ENCODE peak calls at places on chromosomes 3 and 15, in seven cellular contexts. X is WERI-Rb-1; H is body of pancreas; G is CD8-positive, alpha-beta T cell; V is tibial nerve; M is SJCRH30; K is CD8-positive, alpha-beta memory T cell. I is an unnamed sample.

GRCh38 chr3:174094671-174095070 is 697.1 kb downstream of the NLGN1 start:
- DNase-seq in V (no peak), K (no peak), H (no peak), X (no peak), G (no peak), M (no peak), I (no peak)

GRCh38 chr3:149638401-149639092 is 19.3 kb downstream of the WWTR1 start:
- DNase-seq in M (no peak), G (no peak), H (peak), X (no peak), V (peak), K (no peak), I (no peak)

GRCh38 chr15:94119923-94120775 is 111.2 kb upstream of the MCTP2 start:
- DNase-seq in M (peak), K (peak), X (peak), G (peak), V (peak), H (peak), I (peak)

GRCh38 chr3:123379041-123379830 is 69.7 kb downstream of the ADCY5 start:
- DNase-seq in K (no peak), H (no peak), V (no peak), G (no peak), X (no peak), M (no peak), I (no peak)

GRCh38 chr3:136311971-136312370 is 61.8 kb downstream of the PCCB start:
- DNase-seq in H (no peak), X (no peak), V (no peak), G (no peak), K (no peak), M (no peak), I (no peak)

GRCh38 chr3:135082706-135083105 is 287.6 kb downstream of the EPHB1 start:
- DNase-seq in V (no peak), G (no peak), X (no peak), H (no peak), M (no peak), K (no peak), I (no peak)

GRCh38 chr3:14918356-14918860 is 29.0 kb upstream of the NR2C2 start:
- DNase-seq in G (no peak), V (no peak), H (no peak), X (no peak), K (no peak), M (no peak), I (no peak)

GRCh38 chr15:72835289-72835890 is 51.8 kb upstream of the ADPGK start:
- DNase-seq in X (peak), H (peak), K (no peak), M (peak), V (no peak), G (no peak), I (peak)

GRCh38 chr3:127953092-127953491 is 38.1 kb downstream of the KBTBD12 start:
- DNase-seq in V (no peak), K (no peak), H (no peak), G (no peak), M (no peak), X (no peak), I (no peak)

GRCh38 chr3:138089091-138089490 is 26.3 kb downstream of the DZIP1L start:
- DNase-seq in M (no peak), G (no peak), X (no peak), K (no peak), H (no peak), V (no peak), I (no peak)

GRCh38 chr3:52633786-52634185 is 51.9 kb downstream of the PBRM1 start:
- DNase-seq in G (no peak), K (no peak), V (no peak), M (no peak), H (no peak), X (no peak), I (no peak)

GRCh38 chr3:177448987-177449975 is 252.0 kb upstream of the TBL1XR1 start:
- DNase-seq in M (peak), K (no peak), X (no peak), H (no peak), V (no peak), G (no peak), I (no peak)

GRCh38 chr3:193572426-193572908 is 17.8 kb upstream of the ATP13A4 start:
- DNase-seq in M (peak), H (peak), X (peak), G (peak), V (peak), K (no peak), I (no peak)

GRCh38 chr3:50708620-50709019 is 33.9 kb downstream of the DOCK3 start:
- DNase-seq in H (peak), G (no peak), M (peak), X (no peak), K (no peak), V (no peak), I (no peak)

GRCh38 chr15:29934251-29934650 is 112.0 kb upstream of the TJP1 start:
- DNase-seq in K (no peak), M (no peak), V (no peak), G (no peak), H (no peak), X (no peak), I (no peak)

GRCh38 chr15:50250789-50251394 is 14.6 kb downstream of the HDC start:
- DNase-seq in X (peak), K (no peak), V (no peak), H (no peak), M (no peak), G (no peak), I (no peak)

GRCh38 chr15:47184405-47185221 is 532.7 kb upstream of the SEMA6D start:
- DNase-seq in M (no peak), V (no peak), G (no peak), H (peak), X (peak), K (no peak), I (no peak)

GRCh38 chr15:78384651-78385050 is 44.5 kb downstream of the CRABP1 start:
- DNase-seq in M (no peak), X (no peak), V (no peak), K (no peak), H (no peak), G (no peak), I (no peak)

DNA sequence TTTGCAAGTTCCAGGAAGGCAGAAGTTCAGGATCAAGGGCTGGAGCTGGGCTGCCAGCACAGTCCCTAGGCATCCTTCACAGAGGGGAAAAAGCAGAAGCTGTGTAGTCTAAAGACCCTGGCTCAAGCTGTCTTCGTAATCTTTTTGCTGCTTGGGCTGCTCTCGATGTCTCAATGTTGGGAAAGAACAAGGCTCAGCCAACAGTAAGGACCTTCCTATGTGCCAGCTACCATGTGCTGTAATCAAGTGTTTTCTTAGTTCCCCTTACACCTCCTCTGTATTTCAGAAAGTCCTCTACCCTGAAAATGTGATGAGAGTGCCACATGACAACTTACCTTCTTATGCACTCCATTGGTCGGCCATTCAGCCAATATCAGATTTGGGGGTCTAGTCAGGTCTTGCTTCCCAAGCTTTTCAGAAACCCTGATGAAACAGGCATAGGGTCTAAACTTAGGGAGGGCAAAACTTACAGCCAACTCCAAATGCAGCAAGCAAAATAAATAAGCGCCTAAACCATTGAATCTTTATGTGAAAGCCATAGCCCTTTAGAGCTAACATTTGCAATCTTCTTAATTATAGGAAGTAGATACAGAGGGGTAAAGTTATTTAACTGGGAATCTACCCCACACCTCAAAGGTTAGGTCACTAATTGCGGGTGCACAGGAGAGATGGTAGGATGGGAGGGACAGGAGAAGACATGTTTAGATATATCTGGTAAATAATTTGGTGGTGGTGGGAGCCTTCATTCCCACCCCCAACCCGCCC is 1.2 kb upstream of the EDEM1 start:
- DNase-seq in G (no peak), M (peak), K (no peak), X (no peak), H (peak), V (no peak), I (no peak)
- H3K27ac ChIP-seq in G (no peak), M (no peak), K (peak), X (no peak), H (peak), V (peak), I (peak)

GRCh38 chr15:51727141-51727897 is 10.1 kb downstream of the LYSMD2 start:
- DNase-seq in V (no peak), K (no peak), H (no peak), M (no peak), G (peak), X (no peak), I (no peak)
- H3K27ac ChIP-seq in V (no peak), K (no peak), H (no peak), M (no peak), G (no peak), X (no peak), I (no peak)

GRCh38 chr3:39261726-39262125 is 18.1 kb downstream of the CX3CR1 start:
- DNase-seq in X (no peak), H (no peak), M (no peak), K (no peak), G (no peak), V (no peak), I (no peak)
- H3K27ac ChIP-seq in X (no peak), H (no peak), M (no peak), K (no peak), G (no peak), V (no peak), I (no peak)

GRCh38 chr3:184560992-184561328 is 625 bp upstream of the EPHB3 start:
- DNase-seq in X (no peak), K (no peak), H (no peak), M (no peak), G (no peak), V (no peak), I (no peak)

GRCh38 chr3:184562875-184563568 is 1.4 kb downstream of the EPHB3 start:
- DNase-seq in G (no peak), M (peak), V (no peak), X (no peak), H (peak), K (no peak), I (no peak)

GRCh38 chr3:184563569-184563925 is 2.0 kb downstream of the EPHB3 start:
- DNase-seq in X (no peak), V (no peak), K (no peak), H (peak), M (no peak), G (no peak), I (no peak)

GRCh38 chr3:184561329-184562145 is at the start of gene EPHB3:
- DNase-seq in M (peak), V (peak), X (peak), H (peak), K (peak), G (peak), I (peak)

GRCh38 chr3:184562146-184562861 is 719 bp downstream of the EPHB3 start:
- DNase-seq in M (peak), X (no peak), H (no peak), V (no peak), K (no peak), G (no peak), I (no peak)
- H3K27ac ChIP-seq in M (peak), X (no peak), H (peak), V (peak), K (no peak), G (no peak), I (no peak)

GRCh38 chr3:12195231-12195630 is 36.5 kb upstream of the TIMP4 start:
- DNase-seq in V (no peak), K (no peak), G (no peak), X (no peak), M (no peak), H (no peak), I (no peak)
- H3K27ac ChIP-seq in V (no peak), K (no peak), G (no peak), X (no peak), M (no peak), H (no peak), I (no peak)

GRCh38 chr15:63340878-63341277 is 40.8 kb downstream of the CA12 start:
- DNase-seq in G (no peak), V (no peak), K (no peak), M (no peak), H (no peak), X (no peak), I (no peak)
- H3K27ac ChIP-seq in G (no peak), V (no peak), K (no peak), M (no peak), H (no peak), X (no peak), I (no peak)

GRCh38 chr3:49021213-49021812 is 608 bp upstream of the NDUFAF3 start:
- DNase-seq in K (peak), H (peak), X (peak), G (peak), V (peak), M (peak), I (peak)

GRCh38 chr3:49017978-49018706 is at the start of gene DALRD3:
- DNase-seq in V (peak), H (peak), M (peak), G (peak), X (peak), K (peak), I (no peak)

GRCh38 chr3:49020335-49021212 is 1.3 kb upstream of the NDUFAF3 start:
- DNase-seq in H (peak), G (no peak), M (peak), X (peak), V (no peak), K (peak), I (peak)

GRCh38 chr3:49018707-49019006 is 277 bp upstream of the DALRD3 start:
- DNase-seq in K (no peak), G (no peak), M (no peak), V (no peak), H (no peak), X (no peak), I (no peak)

DNA sequence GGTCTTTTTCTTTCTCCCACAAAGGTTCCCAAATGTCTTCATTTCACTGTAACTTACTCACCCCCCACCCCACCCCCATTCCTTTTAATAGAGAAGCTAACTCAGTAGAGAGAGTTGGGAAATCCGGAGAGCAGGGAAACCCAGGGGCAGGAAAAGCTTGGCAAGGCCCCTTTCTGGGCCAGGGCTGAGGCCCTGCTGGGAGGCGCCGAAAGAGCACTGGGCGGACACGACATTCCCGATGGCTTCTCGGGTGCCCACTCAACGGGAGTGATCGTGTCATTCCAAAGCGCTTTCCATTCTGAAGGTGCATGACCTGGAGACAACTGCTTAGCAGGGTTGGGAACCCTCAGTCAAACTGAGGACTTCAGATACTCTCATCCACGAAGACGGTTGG is 1.6 kb upstream of the DALRD3 start:
- DNase-seq in G (no peak), X (no peak), V (no peak), K (no peak), M (peak), H (no peak), I (no peak)
- H3K27ac ChIP-seq in G (no peak), X (peak), V (peak), K (peak), M (peak), H (peak), I (peak)

GRCh38 chr15:35325374-35325941 is 220.5 kb downstream of the DPH6 start:
- DNase-seq in X (no peak), H (no peak), M (no peak), V (no peak), G (no peak), K (no peak), I (no peak)

GRCh38 chr15:35329993-35330695 is 215.8 kb downstream of the DPH6 start:
- DNase-seq in M (no peak), H (no peak), K (no peak), G (no peak), X (no peak), V (no peak), I (no peak)

GRCh38 chr15:35327789-35328188 is 218.2 kb downstream of the DPH6 start:
- DNase-seq in G (no peak), M (no peak), V (no peak), H (no peak), K (no peak), X (no peak), I (no peak)

GRCh38 chr15:35329521-35329921 is 216.4 kb downstream of the DPH6 start:
- DNase-seq in H (no peak), K (no peak), G (no peak), M (no peak), X (no peak), V (no peak), I (no peak)

DNA sequence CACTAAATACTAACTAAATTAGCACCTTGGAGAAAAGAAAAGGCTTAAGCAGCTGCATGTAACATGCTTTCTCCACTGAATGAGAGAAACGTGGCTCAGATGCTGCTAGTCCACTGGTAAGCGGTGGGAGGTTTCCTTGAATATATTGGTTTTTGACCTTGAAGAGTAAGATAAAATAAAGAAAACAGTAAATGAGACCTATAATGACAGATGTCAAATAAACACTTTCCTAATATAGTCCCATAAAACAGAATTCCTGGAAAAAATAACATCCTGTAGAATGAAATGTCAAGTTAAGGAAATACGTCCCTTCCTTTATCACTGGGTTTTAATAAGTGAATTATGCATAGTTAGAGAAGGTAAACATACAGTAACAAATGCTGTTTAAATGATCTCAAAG is 215.0 kb downstream of the DPH6 start:
- DNase-seq in G (no peak), H (no peak), V (no peak), M (no peak), X (no peak), K (no peak), I (no peak)
- H3K27ac ChIP-seq in G (no peak), H (no peak), V (no peak), M (no peak), X (no peak), K (no peak), I (no peak)

DNA sequence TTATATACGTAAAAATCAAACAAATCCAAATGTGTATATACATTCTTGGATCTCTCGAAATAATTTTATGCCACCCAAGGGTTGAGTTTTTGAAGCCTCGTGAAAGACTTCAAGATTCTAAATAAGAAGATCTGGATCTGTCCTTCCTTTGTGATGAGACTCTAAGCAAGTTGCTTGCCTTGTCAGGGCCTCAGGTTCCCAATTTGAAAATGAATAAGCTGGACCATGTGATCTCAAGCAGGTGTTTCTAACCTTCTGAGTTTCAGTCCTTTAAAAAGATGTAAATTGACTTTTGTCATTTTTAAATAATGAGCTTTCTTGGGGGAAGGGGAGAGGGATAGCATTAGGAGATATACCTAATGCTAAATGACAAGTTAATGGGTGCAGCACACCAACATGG is 137.1 kb downstream of the P3H2 start:
- DNase-seq in H (no peak), M (no peak), K (no peak), G (no peak), V (no peak), X (no peak), I (no peak)
- H3K27ac ChIP-seq in H (no peak), M (no peak), K (no peak), G (no peak), V (no peak), X (no peak), I (no peak)

I was measured in gastrocnemius medialis.